ENCODE peak calls at places on chromosome 3, in four cellular contexts. Z is effector CD4-positive, alpha-beta T cell; K is activated gamma-delta T cell; E is activated T-cell treated with anti-CD3 and anti-CD28 coated beads, Interleukin-2, amount 50 U/mL, for 4 hours. R is an unnamed sample.

GRCh38 chr3:85821130-85821756 is 862.5 kb downstream of the CADM2 start:
- DNase-seq in Z (no peak), K (no peak), E (no peak), R (no peak)

GRCh38 chr3:196214783-196215441 is 1.4 kb upstream of the SLC51A start:
- DNase-seq in Z (no peak), K (no peak), E (no peak), R (peak)

GRCh38 chr3:158713094-158713499 is 19.2 kb downstream of the RARRES1 start:
- DNase-seq in Z (no peak), K (no peak), E (no peak), R (peak)

GRCh38 chr3:23756206-23756840 is 49.4 kb upstream of the UBE2E1 start:
- DNase-seq in Z (no peak), K (no peak), E (no peak), R (no peak)

GRCh38 chr3:105066106-105066839 is 300.4 kb upstream of the ALCAM start:
- DNase-seq in Z (no peak), K (no peak), E (no peak), R (no peak)

GRCh38 chr3:101484805-101485620 is 28.0 kb downstream of the SENP7 start:
- DNase-seq in Z (no peak), K (no peak), E (no peak), R (peak)

GRCh38 chr3:193743702-193744047 is 150.7 kb downstream of the OPA1 start:
- DNase-seq in Z (no peak), K (no peak), E (no peak), R (no peak)

GRCh38 chr3:49700453-49701128 is 11.2 kb downstream of the RNF123 start:
- DNase-seq in Z (no peak), K (no peak), E (no peak), R (no peak)

GRCh38 chr3:150150633-150151032 is 179.9 kb upstream of the PFN2 start:
- DNase-seq in Z (no peak), K (no peak), E (no peak), R (peak)

GRCh38 chr3:11908981-11909698 is 62.5 kb upstream of the TAMM41 start:
- DNase-seq in Z (no peak), K (no peak), E (no peak), R (no peak)

GRCh38 chr3:170563712-170564423 is 22.0 kb downstream of the SLC7A14 start:
- DNase-seq in Z (no peak), K (no peak), E (no peak), R (peak)

GRCh38 chr3:179069762-179070390 is 1.7 kb downstream of the ZMAT3 start:
- DNase-seq in Z (no peak), K (no peak), E (no peak), R (peak)

GRCh38 chr3:42264399-42265058 is 1.5 kb downstream of the CCK start:
- DNase-seq in Z (no peak), K (no peak), E (no peak), R (peak)

GRCh38 chr3:22506871-22507270 is 696.3 kb upstream of the UBE2E2 start:
- DNase-seq in Z (no peak), K (no peak), E (no peak), R (no peak)

GRCh38 chr3:47421741-47422649 is 41.2 kb downstream of the PTPN23 start:
- DNase-seq in Z (no peak), K (no peak), E (no peak), R (peak)

GRCh38 chr3:72601049-72601448 is 247.2 kb downstream of the SHQ1 start:
- DNase-seq in Z (no peak), K (no peak), E (no peak), R (no peak)

GRCh38 chr3:113441051-113441770 is at the start of gene CFAP44:
- DNase-seq in Z (peak), K (peak), E (peak), R (peak)

GRCh38 chr3:66485291-66485968 is 15.4 kb downstream of the LRIG1 start:
- DNase-seq in Z (no peak), K (no peak), E (no peak), R (peak)

GRCh38 chr3:176078916-176079315 is 1118.4 kb downstream of the TBL1XR1 start:
- DNase-seq in Z (no peak), K (no peak), E (no peak), R (no peak)

GRCh38 chr3:195450731-195451229 is 8.0 kb upstream of the ACAP2 start:
- DNase-seq in Z (no peak), K (no peak), E (no peak), R (no peak)

GRCh38 chr3:107846282-107846852 is 244.5 kb downstream of the CD47 start:
- DNase-seq in Z (no peak), K (no peak), E (no peak), R (peak)

GRCh38 chr3:104628185-104628789 is 738.4 kb upstream of the ALCAM start:
- DNase-seq in Z (no peak), K (no peak), E (no peak), R (peak)

GRCh38 chr3:117096549-117096948 is 387.0 kb downstream of the TUSC7 start:
- DNase-seq in Z (no peak), K (no peak), E (no peak), R (no peak)

GRCh38 chr3:50213383-50213782 is 8.3 kb downstream of the SLC38A3 start:
- DNase-seq in Z (no peak), K (no peak), E (no peak), R (no peak)

GRCh38 chr3:51398595-51399310 is 7.7 kb downstream of the RBM15B start:
- DNase-seq in Z (no peak), K (no peak), E (no peak), R (no peak)

GRCh38 chr3:64342940-64343691 is 117.8 kb upstream of the PRICKLE2 start:
- DNase-seq in Z (no peak), K (no peak), E (no peak), R (peak)

GRCh38 chr3:178900244-178900643 is 171.4 kb downstream of the ZMAT3 start:
- DNase-seq in Z (no peak), K (no peak), E (no peak), R (no peak)

GRCh38 chr3:123084192-123084591 is 17.4 kb downstream of the PDIA5 start:
- DNase-seq in Z (no peak), K (no peak), E (no peak), R (no peak)

GRCh38 chr3:66675383-66675782 is 174.6 kb upstream of the LRIG1 start:
- DNase-seq in Z (no peak), K (no peak), E (no peak), R (peak)

GRCh38 chr3:67000006-67000405 is 1.9 kb downstream of the KBTBD8 start:
- DNase-seq in Z (no peak), K (no peak), E (no peak), R (peak)

GRCh38 chr3:194369522-194370279 is at the start of gene LRRC15:
- DNase-seq in Z (no peak), K (no peak), E (no peak), R (peak)

GRCh38 chr3:123447749-123448502 is 964 bp downstream of the ADCY5 start:
- DNase-seq in Z (peak), K (no peak), E (no peak), R (no peak)

GRCh38 chr3:117610156-117610555 is 900.6 kb downstream of the TUSC7 start:
- DNase-seq in Z (no peak), K (no peak), E (no peak), R (no peak)

GRCh38 chr3:11631822-11632221 is 11.9 kb downstream of the VGLL4 start:
- DNase-seq in Z (no peak), K (no peak), E (no peak), R (no peak)

GRCh38 chr3:111012388-111013248 is 59.0 kb upstream of the NECTIN3 start:
- DNase-seq in Z (no peak), K (no peak), E (no peak), R (peak)

GRCh38 chr3:166110102-166110501 is 272.9 kb upstream of the BCHE start:
- DNase-seq in Z (no peak), K (no peak), E (no peak), R (peak)

GRCh38 chr3:181330257-181330656 is 340.7 kb upstream of the DNAJC19 start:
- DNase-seq in Z (no peak), K (no peak), E (no peak), R (no peak)

R was measured in ELR.